ENCODE peak calls at places on chromosome 11, in seven cellular contexts. Q, F, J, G, N, Y and O are unnamed samples.

GRCh38 chr11:102957953-102958352 is 2.4 kb upstream of the MMP13 start:
- DNase-seq in Q (no peak), F (no peak), J (no peak), G (no peak), N (no peak), Y (no peak), O (no peak)

GRCh38 chr11:64241175-64241429 is 207 bp downstream of the FKBP2 start:
- DNase-seq in Q (no peak), F (no peak), J (no peak), G (no peak), N (no peak), Y (no peak), O (no peak)

GRCh38 chr11:34330653-34331052 is 27.2 kb downstream of the ABTB2 start:
- DNase-seq in Q (no peak), F (no peak), J (no peak), G (no peak), N (no peak), Y (no peak), O (no peak)

GRCh38 chr11:15159085-15159484 is 44.4 kb downstream of the INSC start:
- DNase-seq in Q (no peak), F (peak), J (no peak), G (peak), N (no peak), Y (peak), O (peak)

GRCh38 chr11:57464343-57465181 is 4.2 kb downstream of the RTN4RL2 start:
- DNase-seq in Q (no peak), F (peak), J (no peak), G (no peak), N (no peak), Y (no peak), O (no peak)

GRCh38 chr11:99015634-99016454 is 4.9 kb upstream of the CNTN5 start:
- DNase-seq in Q (peak), F (peak), J (no peak), G (peak), N (no peak), Y (no peak), O (peak)

GRCh38 chr11:18455686-18456372 is at the start of gene LDHAL6A:
- DNase-seq in Q (no peak), F (no peak), J (no peak), G (no peak), N (no peak), Y (no peak), O (no peak)

GRCh38 chr11:72037554-72038311 is 39.0 kb downstream of the IL18BP start:
- DNase-seq in Q (no peak), F (no peak), J (no peak), G (no peak), N (peak), Y (no peak), O (peak)

GRCh38 chr11:31218847-31219246 is 150.7 kb downstream of the DCDC1 start:
- DNase-seq in Q (no peak), F (no peak), J (no peak), G (no peak), N (no peak), Y (no peak), O (no peak)

GRCh38 chr11:16615480-16615879 is 123.0 kb upstream of the C11orf58 start:
- DNase-seq in Q (no peak), F (no peak), J (no peak), G (no peak), N (no peak), Y (no peak), O (no peak)

GRCh38 chr11:117876341-117877119 is at the start of gene FXYD6:
- DNase-seq in Q (peak), F (peak), J (peak), G (no peak), N (peak), Y (peak), O (no peak)

GRCh38 chr11:129589190-129589589 is 213.5 kb downstream of the BARX2 start:
- DNase-seq in Q (no peak), F (peak), J (no peak), G (no peak), N (no peak), Y (no peak), O (no peak)

GRCh38 chr11:6354651-6355485 is 34.6 kb upstream of the CAVIN3 start:
- DNase-seq in Q (no peak), F (no peak), J (no peak), G (no peak), N (no peak), Y (no peak), O (peak)

GRCh38 chr11:112856591-112856990 is 104.6 kb upstream of the NCAM1 start:
- DNase-seq in Q (no peak), F (no peak), J (no peak), G (no peak), N (no peak), Y (no peak), O (peak)

GRCh38 chr11:35167451-35167954 is 28.5 kb downstream of the CD44 start:
- DNase-seq in Q (no peak), F (no peak), J (no peak), G (no peak), N (peak), Y (no peak), O (peak)

GRCh38 chr11:10847960-10848860 is 9.6 kb downstream of the ZBED5 start:
- DNase-seq in Q (no peak), F (no peak), J (no peak), G (no peak), N (no peak), Y (no peak), O (no peak)

GRCh38 chr11:44007746-44008501 is 39.9 kb upstream of the ACCSL start:
- DNase-seq in Q (no peak), F (no peak), J (no peak), G (peak), N (no peak), Y (no peak), O (no peak)